ENCODE peak calls at places on chromosomes 16 and 17, in four cellular contexts. F is A549, Z is HepG2, K is GM12878. O is an unnamed sample.

GRCh38 chr16:73753931-73754330 is 542.7 kb upstream of the PSMD7 start:
- DNase-seq in F (no peak), Z (no peak), K (no peak), O (no peak)

GRCh38 chr16:7345423-7345822 is 12.8 kb downstream of the RBFOX1 start:
- DNase-seq in F (no peak), Z (no peak), K (no peak), O (peak)

GRCh38 chr17:30239089-30239462 is 3.6 kb upstream of the SLC6A4 start:
- DNase-seq in F (no peak), Z (no peak), K (no peak), O (no peak)

GRCh38 chr17:68509151-68510057 is 2.8 kb upstream of the PRKAR1A start:
- DNase-seq in F (no peak), Z (peak), K (no peak), O (no peak)

GRCh38 chr16:72952404-72953301 is 95.3 kb downstream of the ZFHX3 start:
- DNase-seq in F (no peak), Z (no peak), K (no peak), O (peak)

GRCh38 chr17:66764559-66764958 is 70.4 kb upstream of the CACNG5 start:
- DNase-seq in F (no peak), Z (no peak), K (no peak), O (no peak)

GRCh38 chr16:30350134-30350871 is 4.8 kb downstream of the CD2BP2 start:
- DNase-seq in F (no peak), Z (no peak), K (peak), O (no peak)

GRCh38 chr17:49343273-49343672 is 18.8 kb downstream of the ZNF652 start:
- DNase-seq in F (no peak), Z (no peak), K (no peak), O (no peak)

GRCh38 chr17:80295146-80295545 is 34.5 kb downstream of the RNF213 start:
- DNase-seq in F (no peak), Z (no peak), K (no peak), O (no peak)

GRCh38 chr16:27759301-27759871 is 209.4 kb downstream of the KATNIP start:
- DNase-seq in F (no peak), Z (no peak), K (no peak), O (no peak)

GRCh38 chr16:30805370-30806169 is 18.6 kb upstream of the ZNF629 start:
- DNase-seq in F (peak), Z (peak), K (no peak), O (peak)

GRCh38 chr16:81702506-81702905 is 76.6 kb upstream of the PLCG2 start:
- DNase-seq in F (no peak), Z (no peak), K (no peak), O (no peak)

GRCh38 chr16:51374790-51375189 is 223.7 kb upstream of the SALL1 start:
- DNase-seq in F (no peak), Z (no peak), K (no peak), O (no peak)

GRCh38 chr16:55323637-55324490 is at the start of gene IRX6:
- DNase-seq in F (peak), Z (no peak), K (no peak), O (peak)

GRCh38 chr16:52872706-52873105 is 180.0 kb downstream of the CHD9NB start:
- DNase-seq in F (no peak), Z (no peak), K (no peak), O (no peak)
- TF ChIP-seq PBX3 in F (no peak), Z (no peak), K (no peak), O (no peak)

DNA sequence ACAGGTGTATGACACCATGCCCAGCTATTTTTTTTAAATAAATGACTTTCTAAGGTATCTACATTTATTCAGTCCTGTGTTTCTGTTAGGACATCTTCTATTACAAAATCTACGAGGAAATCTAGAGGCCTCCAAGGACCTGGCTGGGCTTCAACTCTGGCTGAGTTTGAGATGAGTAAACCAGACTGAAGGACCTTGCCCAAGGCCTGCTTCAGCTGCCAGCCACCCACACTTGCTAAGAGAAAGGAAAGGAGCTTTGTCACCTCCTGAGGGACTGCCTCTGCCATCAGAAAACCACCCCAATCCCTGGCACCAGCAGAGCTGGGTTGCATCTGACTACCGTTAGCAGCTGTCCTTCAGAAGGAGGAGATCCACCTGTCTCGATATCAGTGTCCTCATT is 1.3 kb upstream of the MYO1D start:
- DNase-seq in F (no peak), Z (no peak), K (no peak), O (no peak)
- TF ChIP-seq RFX5 in F (no peak), Z (no peak), K (no peak), O (no peak)

DNA sequence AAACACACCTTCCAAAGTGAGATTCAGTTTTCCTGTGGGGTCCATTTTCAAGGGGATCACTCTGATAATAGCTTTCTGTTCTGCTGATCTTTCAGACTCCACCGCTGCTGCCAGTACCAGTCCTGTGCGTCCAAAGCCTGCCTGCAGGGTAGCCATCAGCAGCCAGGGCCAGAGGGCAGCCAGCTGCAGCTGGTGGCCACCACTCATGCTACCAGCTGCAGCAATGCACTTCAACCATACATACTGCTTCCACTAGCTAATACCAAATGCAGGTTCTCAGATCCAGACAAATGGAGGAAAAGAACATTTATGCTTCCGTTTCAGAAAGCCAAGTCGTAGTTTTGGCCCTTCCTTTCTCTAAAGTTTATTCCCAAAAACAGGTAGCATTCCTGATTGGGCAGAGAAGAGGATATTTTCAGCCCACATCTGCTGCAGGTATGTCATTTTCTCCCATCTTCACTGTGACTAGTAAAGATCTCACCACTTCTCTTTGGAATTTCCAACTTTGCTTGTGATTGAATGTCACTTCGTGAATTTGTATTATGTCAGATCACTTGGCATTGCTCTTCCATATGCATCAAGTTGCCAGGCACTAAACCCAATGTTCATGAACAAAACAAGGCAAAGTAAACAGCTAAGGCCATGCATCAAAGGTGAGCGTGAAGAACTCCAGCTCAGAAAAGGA is 1.8 kb downstream of the RNF43 start:
- DNase-seq in F (peak), Z (peak), K (no peak), O (peak)
- TF ChIP-seq PBX3 in F (no peak), Z (no peak), K (no peak), O (no peak)

DNA sequence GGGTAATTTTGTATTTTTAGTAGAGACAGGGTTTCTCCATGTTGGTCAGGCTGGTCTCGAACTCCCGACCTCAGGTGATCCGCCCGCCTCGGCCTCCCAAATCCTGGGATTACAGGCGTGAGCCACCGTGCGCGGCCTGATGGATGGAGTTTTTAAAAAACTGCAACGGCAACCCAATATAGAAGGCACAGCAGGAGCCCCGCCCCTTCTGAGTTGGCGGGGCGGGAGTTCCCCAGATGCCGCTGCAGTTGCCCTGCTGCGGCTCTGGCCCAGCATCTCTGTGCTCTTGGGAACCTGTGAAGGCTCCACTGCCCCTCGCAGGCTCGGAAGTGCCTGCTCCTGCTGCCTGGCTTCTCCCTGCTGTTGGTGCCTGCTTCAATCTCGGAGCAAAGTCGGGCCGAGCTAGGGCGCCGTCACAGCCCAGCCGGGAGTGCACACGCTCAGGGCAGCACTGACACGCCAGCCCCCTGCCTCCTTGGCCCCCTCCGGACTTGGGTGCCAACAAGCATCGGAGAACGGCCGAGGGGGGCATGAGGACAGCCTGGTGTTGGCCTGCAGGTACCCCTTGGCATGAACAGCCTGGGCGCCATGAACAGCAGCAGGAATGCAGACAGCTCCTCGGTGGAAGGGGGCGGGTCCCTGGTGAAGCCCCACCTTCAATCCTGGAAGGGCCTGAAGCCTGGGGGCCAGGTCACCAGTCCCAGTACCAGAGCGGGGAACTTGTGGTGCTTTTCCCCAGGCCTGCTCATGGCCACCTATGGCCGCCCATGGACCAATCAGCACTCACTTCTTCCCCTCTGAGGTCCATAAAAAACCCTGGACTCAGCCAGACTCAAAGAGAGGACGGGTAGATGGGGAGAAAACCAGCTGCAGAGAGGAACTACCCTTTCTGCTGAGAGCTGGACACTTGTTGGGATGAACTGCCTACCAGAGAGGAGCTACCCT is 2.3 kb upstream of the NT5M start:
- DNase-seq in F (peak), Z (no peak), K (no peak), O (no peak)
- TF ChIP-seq RFX5 in F (no peak), Z (no peak), K (no peak), O (no peak)

DNA sequence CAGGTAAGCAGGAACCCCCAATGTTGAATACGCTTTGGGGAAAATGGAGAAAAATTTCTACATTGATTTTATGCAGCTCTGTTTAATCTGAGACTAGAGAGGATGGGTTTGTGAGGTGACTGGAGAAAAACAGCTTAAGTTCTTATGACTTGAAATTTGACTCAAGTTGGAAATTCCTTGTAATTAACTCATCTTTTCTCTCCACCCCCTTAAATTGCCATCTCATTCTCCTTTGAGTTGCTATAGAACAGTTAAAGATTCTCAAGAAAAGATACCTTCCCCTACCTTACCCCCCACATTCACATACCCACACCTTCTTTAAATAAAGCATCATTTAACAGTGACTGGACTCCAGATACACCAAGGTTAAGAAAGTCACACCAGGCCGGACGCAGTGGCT is 24.2 kb downstream of the ZNRF1 start:
- DNase-seq in F (no peak), Z (no peak), K (no peak), O (no peak)
- TF ChIP-seq PBX3 in F (no peak), Z (no peak), K (no peak), O (no peak)

DNA sequence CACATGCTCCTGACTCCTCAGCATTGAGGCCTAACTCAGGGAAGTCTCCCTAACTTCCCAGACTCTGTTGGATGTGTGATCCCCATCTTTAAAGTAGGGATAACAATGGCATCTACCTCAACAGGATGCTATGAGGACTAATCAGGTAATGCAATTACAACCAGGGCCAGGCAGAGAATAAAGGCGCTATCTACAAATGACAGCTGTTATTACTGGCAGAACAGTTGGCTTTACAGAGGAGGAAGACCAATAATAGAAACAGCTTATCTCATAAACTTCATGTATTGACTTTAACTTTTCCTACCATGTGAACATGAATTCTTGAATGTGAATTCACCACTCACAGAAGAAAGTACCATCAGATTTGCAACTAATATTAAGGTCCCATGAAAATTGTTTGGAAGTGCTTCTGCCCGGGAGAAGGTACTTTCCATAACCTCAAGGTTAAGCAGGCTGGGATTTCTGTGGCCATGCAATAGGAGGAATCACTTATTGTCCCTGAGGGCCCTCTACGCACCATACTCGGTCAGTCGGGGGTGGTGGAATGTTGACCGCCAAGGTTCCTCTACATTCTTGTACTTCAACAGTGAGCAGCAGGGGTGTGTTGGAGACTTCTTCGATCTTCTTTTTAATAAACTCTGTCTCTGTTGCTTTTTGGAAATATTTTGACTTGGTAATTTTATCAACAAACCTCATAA is 22.6 kb upstream of the ERN1 start:
- DNase-seq in F (no peak), Z (no peak), K (no peak), O (peak)
- TF ChIP-seq RFX5 in F (no peak), Z (no peak), K (no peak), O (no peak)

DNA sequence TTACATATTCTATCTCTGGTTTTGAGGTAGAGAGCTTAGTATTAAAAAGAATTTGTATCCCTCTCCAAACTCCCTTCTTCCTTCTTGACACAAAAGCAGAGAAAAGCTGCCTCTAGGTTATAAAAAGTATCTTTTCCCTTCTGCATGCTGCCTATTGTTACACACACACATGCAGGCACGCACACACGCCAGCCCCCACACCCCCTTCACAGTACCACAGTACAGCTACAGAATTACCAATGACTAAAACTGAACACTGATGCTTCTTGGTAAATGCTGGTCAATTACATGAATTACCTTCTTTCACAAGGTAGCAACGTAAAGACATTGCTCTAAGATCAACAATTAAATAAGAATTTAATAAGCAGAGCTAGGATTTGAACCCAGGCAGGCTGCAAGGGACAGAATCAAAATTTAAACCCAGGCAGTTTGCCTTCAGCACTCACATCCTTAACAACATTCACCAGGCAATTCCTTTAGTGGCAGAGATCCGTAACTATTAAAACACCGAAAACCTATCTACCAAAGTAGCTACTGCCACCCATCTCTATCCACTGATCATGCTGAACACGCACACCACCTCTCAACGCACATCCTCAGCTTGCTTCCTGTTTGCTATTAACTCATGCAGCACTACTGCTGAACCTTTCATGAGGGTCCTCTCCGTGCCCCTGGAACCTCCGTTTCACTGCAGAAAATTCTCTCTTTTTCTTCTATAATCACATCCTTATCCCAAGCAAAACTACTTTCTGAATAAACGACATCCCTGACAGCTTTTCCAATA is 37.8 kb downstream of the YWHAE start:
- DNase-seq in F (no peak), Z (no peak), K (no peak), O (no peak)
- TF ChIP-seq PBX3 in F (no peak), Z (no peak), K (no peak), O (no peak)

GRCh38 chr17:82957469-82957795 is 117.6 kb upstream of the ZNF750 start:
- DNase-seq in F (no peak), Z (no peak), K (no peak), O (no peak)
- TF ChIP-seq RFX5 in F (no peak), Z (no peak), K (no peak), O (no peak)

O was measured in SK-N-SH.